ENCODE peak calls at places on chromosomes 4 and X, in five cellular contexts. N, E, M, A and U are unnamed samples. For H3K9me3 and H3K4me1, the result is how much of the 10 kb centered on the place peaks cover.

GRCh38 chr4:17029964-17030363 is 131.5 kb upstream of the LDB2 start:
- DNase-seq in A (no peak), M (no peak), N (no peak), E (no peak), U (no peak)

GRCh38 chr4:115780835-115781234 is 667.4 kb upstream of the NDST4 start:
- DNase-seq in A (no peak), N (no peak), E (no peak), M (no peak), U (no peak)

GRCh38 chr4:33739886-33740285 is 2504.4 kb downstream of the ARAP2 start:
- DNase-seq in E (no peak), N (no peak), M (no peak), A (no peak), U (no peak)

GRCh38 chrX:153704021-153704526 is 16.3 kb downstream of the SLC6A8 start:
- DNase-seq in M (no peak), N (no peak), A (no peak), E (no peak), U (no peak)

GRCh38 chrX:150570512-150570911 is 2.1 kb downstream of the MTM1 start:
- DNase-seq in N (no peak), M (no peak), E (no peak), A (no peak), U (no peak)

GRCh38 chr4:71126719-71127118 is 133.3 kb downstream of the DCK start:
- DNase-seq in N (no peak), E (no peak), A (no peak), M (no peak), U (peak)

GRCh38 chrX:37672563-37672962 is 13.0 kb upstream of the XK start:
- DNase-seq in E (no peak), M (no peak), A (no peak), N (no peak), U (no peak)

GRCh38 chrX:83845397-83845796 is 15.5 kb upstream of the CYLC1 start:
- DNase-seq in N (peak), M (peak), A (no peak), E (no peak), U (peak)

GRCh38 chrX:11908371-11908770 is 150.3 kb downstream of the MSL3 start:
- DNase-seq in A (no peak), M (peak), E (no peak), N (peak), U (no peak)

GRCh38 chrX:78527263-78527662 is 131.9 kb downstream of the RTL3 start:
- DNase-seq in M (no peak), N (no peak), E (no peak), A (no peak), U (no peak)

GRCh38 chr4:37684154-37684553 is 2.0 kb downstream of the RELL1 start:
- DNase-seq in N (peak), M (no peak), A (no peak), E (no peak), U (no peak)

GRCh38 chrX:154002215-154002719 is 17.4 kb downstream of the IRAK1 start:
- DNase-seq in M (no peak), E (no peak), A (peak), N (no peak), U (no peak)

GRCh38 chr4:128974203-128974602 is 119.1 kb downstream of the SCLT1 start:
- DNase-seq in A (no peak), M (peak), N (no peak), E (no peak), U (no peak)

GRCh38 chr4:151284534-151285245 is 7.7 kb downstream of the PRSS48 start:
- DNase-seq in M (no peak), N (no peak), E (no peak), A (no peak), U (no peak)

GRCh38 chr4:125838239-125838601 is 523.5 kb downstream of the FAT4 start:
- DNase-seq in N (no peak), A (no peak), E (no peak), M (no peak), U (no peak)

GRCh38 chr4:77152421-77152820 is 4.6 kb upstream of the CCNG2 start:
- DNase-seq in A (no peak), E (no peak), N (peak), M (no peak), U (no peak)

GRCh38 chr4:15231265-15232091 is 196.4 kb upstream of the C1QTNF7 start:
- DNase-seq in M (peak), N (peak), E (peak), A (peak), U (peak)

GRCh38 chrX:23228950-23229448 is 105.7 kb upstream of the PTCHD1 start:
- DNase-seq in N (no peak), M (no peak), E (peak), A (no peak), U (no peak)

DNA sequence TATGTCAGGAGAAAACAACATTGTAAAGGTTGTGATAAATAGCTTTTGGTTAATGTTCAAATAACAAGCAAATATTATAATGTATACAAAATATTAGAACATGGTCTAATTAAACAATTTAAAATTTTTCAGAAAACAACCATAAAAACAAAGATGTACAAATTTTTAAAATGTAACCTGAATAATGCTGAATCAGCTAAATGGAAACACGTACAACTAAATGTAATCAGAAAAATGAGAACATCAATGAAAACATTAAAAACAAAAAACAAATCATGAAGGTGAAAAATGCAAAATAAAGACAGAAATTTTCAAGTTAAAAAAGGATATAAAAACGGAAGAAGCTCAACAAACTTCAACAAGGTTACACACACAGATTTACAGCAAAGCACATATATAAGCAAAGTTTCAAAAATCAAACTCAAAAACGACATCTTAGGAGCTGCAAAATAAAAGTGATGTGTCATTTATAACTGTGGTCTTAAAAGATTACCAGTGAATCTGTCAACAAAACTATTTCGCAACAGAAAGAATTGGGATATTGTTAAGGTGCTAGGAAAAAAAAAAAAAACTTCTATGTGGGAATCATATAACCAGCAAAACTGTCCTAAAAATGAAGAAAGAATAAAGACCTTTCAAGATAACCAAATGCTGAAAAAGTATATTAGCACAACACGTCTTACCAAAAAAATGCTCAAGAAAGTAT is 31.8 kb downstream of the ZNF732 start:
- DNase-seq in A (no peak), M (no peak), E (no peak), N (no peak), U (no peak)
- H3K9me3 ChIP-seq in A (half or more), M (half or more), E (half or more), N (half or more), U (under half)

DNA sequence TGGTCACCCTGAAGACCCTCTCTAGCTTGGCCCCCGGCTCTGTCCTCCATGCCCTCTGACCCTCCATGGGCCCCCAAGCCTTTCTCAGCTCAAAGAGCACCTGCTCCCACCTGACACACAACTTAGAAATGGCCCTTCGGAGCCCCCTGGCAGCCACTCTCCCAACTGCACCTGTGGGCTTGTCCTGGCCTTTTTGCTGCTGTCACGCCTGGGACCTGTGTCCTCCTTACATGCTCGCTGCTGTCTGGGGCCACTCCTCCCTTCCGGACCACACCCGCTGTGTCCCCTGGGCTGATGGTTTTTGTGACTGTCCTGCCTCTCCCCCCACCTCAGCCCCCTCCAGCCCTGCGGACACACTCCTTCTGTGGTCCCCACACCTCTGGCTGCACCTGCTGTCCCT is 106.2 kb upstream of the AFAP1 start:
- DNase-seq in E (no peak), M (no peak), N (no peak), A (no peak), U (peak)
- H3K4me1 ChIP-seq in E (under half), M (under half), N (under half), A (under half), U (under half)

GRCh38 chr4:168633071-168633470 is 136.2 kb downstream of the PALLD start:
- DNase-seq in E (no peak), A (no peak), N (no peak), M (no peak), U (no peak)

GRCh38 chr4:168630445-168631187 is 133.8 kb downstream of the PALLD start:
- DNase-seq in A (no peak), E (no peak), N (no peak), M (peak), U (no peak)

GRCh38 chr4:168632246-168632832 is 135.5 kb downstream of the PALLD start:
- DNase-seq in M (no peak), E (no peak), A (no peak), N (no peak), U (no peak)

GRCh38 chr4:168629561-168629960 is 132.7 kb downstream of the PALLD start:
- DNase-seq in E (no peak), A (no peak), N (no peak), M (no peak), U (no peak)

DNA sequence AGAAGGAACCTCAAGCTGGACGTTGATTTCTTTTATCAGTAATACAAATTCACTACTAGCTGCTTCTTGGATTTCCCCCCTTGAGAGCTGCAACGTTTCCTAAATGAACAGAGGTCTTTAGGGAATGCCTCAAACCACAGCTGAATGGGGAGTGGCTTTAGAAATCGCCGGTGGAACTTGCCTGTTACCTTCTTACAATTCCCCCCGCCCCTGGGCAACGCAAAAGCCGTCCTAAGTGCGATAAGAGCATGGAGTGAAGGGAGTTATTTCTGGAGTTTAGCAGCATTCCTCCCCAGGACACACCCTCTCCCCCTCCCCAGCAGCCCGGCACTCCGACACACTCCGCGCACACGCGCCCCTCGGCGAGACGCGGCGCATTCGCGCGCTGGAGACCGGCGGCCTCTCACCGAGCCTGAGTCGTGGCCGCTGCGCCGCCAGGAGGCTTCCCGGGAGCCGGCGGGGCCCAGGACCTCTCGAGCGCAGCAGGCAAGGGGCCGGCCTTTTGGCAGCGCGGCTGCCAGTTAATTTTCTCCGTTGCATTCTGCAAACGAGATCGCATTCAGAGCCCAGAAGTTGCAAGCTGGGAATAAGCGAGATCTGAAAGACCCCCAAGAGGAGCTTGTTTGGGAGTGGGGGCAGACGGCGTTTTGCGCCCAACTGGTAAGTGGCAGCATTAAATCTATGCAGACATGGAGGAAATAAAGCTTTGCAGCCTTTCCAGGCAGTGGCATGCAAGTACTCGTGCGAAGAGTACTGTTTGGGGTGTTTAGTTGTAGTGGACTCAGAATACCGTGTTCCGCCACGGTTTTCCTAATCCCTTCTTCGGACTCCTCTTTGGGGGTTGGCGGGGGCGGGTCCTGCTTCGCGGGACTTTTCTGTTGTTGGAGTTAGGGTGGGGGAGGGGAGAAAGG is 134.6 kb downstream of the PALLD start:
- DNase-seq in M (peak), E (peak), A (peak), N (no peak), U (peak)
- TF ChIP-seq CTCF in M (peak), E (peak), A (peak), N (no peak), U (peak)

GRCh38 chr4:108377021-108377420 is 208.3 kb upstream of the LEF1 start:
- DNase-seq in E (no peak), A (no peak), M (no peak), N (no peak), U (no peak)
- H3K9me3 ChIP-seq in E (under half), A (under half), M (under half), N (under half), U (under half)